ENCODE peak calls at places on chromosome 21, in nine cellular contexts. P is fibroblast of the aortic adventitia, T is cardiac fibroblast, W is NB4, M is brain microvascular endothelial cell, O is lower lobe of right lung, A is neural progenitor cell, Y is ovary, B is lung. C is an unnamed sample.

GRCh38 chr21:46194374-46195334 is 10.4 kb upstream of the SPATC1L start:
- DNase-seq in P (no peak), T (no peak), W (no peak), M (no peak), O (peak; percentile 41), A (no peak), Y (peak; percentile 12), B (no peak), C (peak; percentile 81)

GRCh38 chr21:36860736-36861594 is 105.5 kb downstream of the HLCS start:
- DNase-seq in P (peak; percentile 63), T (peak; percentile 65), W (no peak), M (peak; percentile 62), O (no peak), A (no peak), Y (no peak), B (peak; percentile 19), C (no peak)

GRCh38 chr21:36129219-36129618 is 5.7 kb upstream of the CBR3 start:
- DNase-seq in P (no peak), T (no peak), W (peak; percentile 21), M (no peak), O (no peak), A (no peak), Y (no peak), B (no peak), C (no peak)

GRCh38 chr21:46079357-46080170 is 18.3 kb upstream of the COL6A2 start:
- DNase-seq in P (peak; percentile 86), T (peak; percentile 73), W (peak; percentile 47), M (peak; percentile 77), O (peak; percentile 41), A (no peak), Y (peak; percentile 24), B (peak; percentile 28), C (peak; percentile 87)

GRCh38 chr21:32329776-32330175 is 31.1 kb downstream of the MRAP start:
- DNase-seq in P (no peak), T (peak; percentile 6), W (no peak), M (no peak), O (no peak), A (no peak), Y (no peak), B (no peak), C (no peak)

GRCh38 chr21:32094792-32095191 is 184.1 kb downstream of the MIS18A start:
- DNase-seq in P (peak; percentile 28), T (peak; percentile 25), W (no peak), M (peak; percentile 1), O (no peak), A (no peak), Y (no peak), B (no peak), C (no peak)

GRCh38 chr21:36691539-36692124 is 7.3 kb upstream of the SIM2 start:
- DNase-seq in P (no peak), T (no peak), W (no peak), M (no peak), O (no peak), A (peak; percentile 43), Y (no peak), B (no peak), C (no peak)

GRCh38 chr21:45615145-45615711 is 28.3 kb upstream of the PCBP3 start:
- DNase-seq in P (peak; percentile 33), T (peak; percentile 27), W (peak; percentile 22), M (peak; percentile 63), O (no peak), A (no peak), Y (no peak), B (no peak), C (no peak)

GRCh38 chr21:46356494-46357334 is 32.8 kb downstream of the PCNT start:
- DNase-seq in P (no peak), T (no peak), W (no peak), M (no peak), O (no peak), A (no peak), Y (no peak), B (no peak), C (no peak)

GRCh38 chr21:21631961-21632360 is 633.8 kb downstream of the NCAM2 start:
- DNase-seq in P (peak; percentile 13), T (peak; percentile 24), W (no peak), M (no peak), O (no peak), A (no peak), Y (no peak), B (no peak), C (no peak)

GRCh38 chr21:33058468-33059318 is 11.2 kb upstream of the OLIG1 start:
- DNase-seq in P (no peak), T (no peak), W (peak; percentile 72), M (no peak), O (no peak), A (no peak), Y (no peak), B (no peak), C (no peak)

GRCh38 chr21:45295576-45296365 is 8.1 kb upstream of the POFUT2 start:
- DNase-seq in P (no peak), T (peak; percentile 59), W (no peak), M (peak; percentile 75), O (peak; percentile 16), A (no peak), Y (peak; percentile 39), B (no peak), C (peak; percentile 83)

GRCh38 chr21:45910155-45910547 is 71.4 kb upstream of the COL6A1 start:
- DNase-seq in P (no peak), T (no peak), W (no peak), M (no peak), O (no peak), A (no peak), Y (no peak), B (no peak), C (no peak)

DNA sequence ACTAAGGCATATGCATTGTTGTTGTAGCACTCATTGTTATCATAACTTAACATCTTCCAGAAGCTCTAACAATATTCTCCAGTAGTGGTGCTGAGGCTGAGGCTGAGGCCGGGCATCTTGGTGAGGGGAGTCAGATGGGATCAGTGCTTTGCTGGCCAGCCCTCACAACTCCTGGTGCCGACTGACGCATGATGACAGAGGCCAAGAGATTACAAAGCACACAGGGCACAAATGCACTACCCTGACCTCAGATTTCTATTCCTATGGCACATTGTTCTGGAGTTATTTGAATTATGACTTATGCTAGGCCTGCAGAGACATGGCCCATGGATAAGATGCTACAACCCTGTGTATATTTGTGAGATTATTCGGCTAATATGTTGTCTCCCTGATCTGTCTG is 8.3 kb upstream of the IGSF5 start:
- DNase-seq in P (no peak), T (no peak), W (no peak), M (no peak), O (no peak), A (no peak), Y (no peak), B (no peak), C (no peak)
- TF ChIP-seq CTCF in P (no peak), T (no peak), W (no peak), M (no peak), O (no peak), A (no peak), Y (no peak), B (no peak), C (no peak)

DNA sequence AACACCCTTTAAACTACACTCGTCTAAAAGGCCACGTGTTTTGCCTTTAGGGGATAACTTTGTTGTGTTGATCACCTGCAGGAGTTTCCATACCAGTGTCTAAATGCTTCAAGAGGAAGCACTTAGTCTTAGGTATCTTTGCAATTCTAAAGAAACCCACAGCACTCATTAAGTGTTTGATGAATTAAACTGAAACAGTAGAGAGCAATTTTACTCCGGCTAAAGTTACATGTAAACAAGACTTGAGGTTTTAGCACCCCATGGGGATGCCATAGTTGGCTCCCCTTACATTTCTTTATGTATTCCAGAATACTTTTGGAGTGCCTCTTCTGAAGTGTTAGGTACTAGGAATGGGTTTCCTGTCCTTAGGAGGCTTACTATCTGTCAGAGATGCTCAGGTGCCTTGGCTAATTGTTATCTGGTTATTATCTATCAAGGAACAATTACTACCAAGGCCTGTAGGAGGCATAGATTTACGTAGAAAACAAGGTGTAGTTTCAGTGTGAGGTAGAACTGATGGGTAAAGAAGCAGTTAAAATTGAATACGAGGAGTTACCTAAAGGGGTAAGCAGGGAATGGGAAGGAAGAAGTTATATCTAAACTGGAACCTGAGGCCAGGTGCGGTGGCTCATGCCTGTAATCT is 176.8 kb upstream of the SAMSN1 start:
- DNase-seq in P (no peak), T (no peak), W (no peak), M (no peak), O (no peak), A (no peak), Y (no peak), B (no peak), C (no peak)
- TF ChIP-seq CTCF in P (no peak), T (no peak), W (no peak), M (no peak), O (no peak), A (no peak), Y (no peak), B (no peak), C (no peak)

GRCh38 chr21:26169061-26169610 is 1.4 kb downstream of the APP start:
- DNase-seq in P (peak; percentile 75), T (peak; percentile 79), W (peak; percentile 8), M (peak; percentile 67), O (no peak), A (peak; percentile 73), Y (peak; percentile 56), B (peak; percentile 39), C (no peak)
- TF ChIP-seq CTCF in P (peak; percentile 64), T (peak; percentile 48), W (no peak), M (peak; percentile 71), O (peak; percentile 22), A (peak; percentile 41), Y (no peak), B (no peak), C (peak; percentile 60)

DNA sequence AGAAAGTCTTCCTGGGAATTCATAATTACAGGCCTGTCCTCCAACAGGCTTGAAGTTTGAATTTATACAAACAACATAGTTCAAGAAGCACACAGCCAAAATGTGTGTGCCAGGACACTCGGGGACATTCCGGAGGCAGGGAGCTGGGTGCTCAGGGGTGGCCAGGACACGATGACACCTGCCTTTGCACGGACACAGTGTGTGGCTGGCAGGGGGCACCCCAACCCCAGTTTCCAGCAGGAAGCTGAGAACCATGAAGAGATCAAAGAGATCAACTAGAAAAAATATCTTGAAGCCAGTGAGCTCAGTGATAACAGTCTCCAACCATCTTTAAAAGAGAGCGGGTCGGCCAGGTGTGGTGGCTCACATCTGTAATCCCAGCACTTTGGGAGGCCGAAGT is 32.5 kb upstream of the TRAPPC10 start:
- DNase-seq in P (no peak), T (no peak), W (no peak), M (no peak), O (no peak), A (no peak), Y (no peak), B (no peak), C (no peak)
- TF ChIP-seq CTCF in P (no peak), T (peak; percentile 8), W (no peak), M (peak; percentile 47), O (no peak), A (no peak), Y (no peak), B (no peak), C (no peak)

DNA sequence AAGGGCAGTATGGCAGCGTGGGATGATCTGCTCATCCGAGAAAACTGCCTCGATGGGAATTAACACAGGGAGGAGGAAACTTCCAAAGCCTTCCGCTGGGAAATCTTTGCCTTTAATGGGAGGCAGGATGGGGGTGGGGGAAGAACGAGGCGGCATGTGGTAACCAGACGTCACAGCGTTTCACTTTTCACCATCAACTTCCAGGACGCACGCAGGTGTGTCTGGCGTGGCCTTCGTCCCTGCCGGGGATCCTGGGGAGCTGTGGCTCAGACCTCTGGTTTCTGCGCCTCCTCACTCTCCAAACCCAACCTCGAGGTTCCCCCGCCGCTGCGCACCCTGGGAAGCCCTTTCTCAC is 282 bp downstream of the RSPH1 start:
- DNase-seq in P (no peak), T (peak; percentile 24), W (no peak), M (no peak), O (no peak), A (no peak), Y (no peak), B (no peak), C (peak; percentile 80)
- TF ChIP-seq CTCF in P (no peak), T (no peak), W (no peak), M (no peak), O (no peak), A (no peak), Y (no peak), B (no peak), C (no peak)